ENCODE peak calls at places on chromosome 21, in five cellular contexts. R is choroid plexus epithelial cell; A is CD4-positive, alpha-beta memory T cell; G is right lobe of liver; X is CD8-positive, alpha-beta T cell. O is an unnamed sample.

GRCh38 chr21:26939532-26940181 is 27.2 kb downstream of the ADAMTS5 start:
- DNase-seq in G (no peak), A (no peak), X (no peak), R (peak), O (no peak)

GRCh38 chr21:39079617-39080016 is 103.6 kb downstream of the PSMG1 start:
- DNase-seq in X (no peak), R (peak), A (no peak), G (peak), O (no peak)

GRCh38 chr21:38831526-38832467 is 26.1 kb downstream of the ETS2 start:
- DNase-seq in A (peak), X (no peak), R (peak), G (peak), O (peak)

GRCh38 chr21:46478910-46479309 is 20.2 kb downstream of the DIP2A start:
- DNase-seq in G (no peak), R (no peak), X (no peak), A (no peak), O (no peak)

GRCh38 chr21:31222142-31222541 is 121.9 kb downstream of the TIAM1 start:
- DNase-seq in A (no peak), X (no peak), G (no peak), R (peak), O (no peak)

GRCh38 chr21:35940074-35940927 is 120.0 kb downstream of the SETD4 start:
- DNase-seq in X (no peak), G (no peak), R (peak), A (no peak), O (peak)

GRCh38 chr21:45846373-45847160 is 135.0 kb upstream of the COL6A1 start:
- DNase-seq in A (no peak), X (no peak), R (no peak), G (no peak), O (no peak)

GRCh38 chr21:39386194-39386593 is 37.3 kb upstream of the HMGN1 start:
- DNase-seq in R (peak), A (no peak), X (peak), G (peak), O (no peak)

GRCh38 chr21:45228171-45228641 is 59.5 kb downstream of the POFUT2 start:
- DNase-seq in X (peak), A (peak), G (no peak), R (peak), O (no peak)

GRCh38 chr21:9759972-9760371 is 761.4 kb upstream of the TPTE start:
- DNase-seq in A (no peak), X (no peak), G (no peak), R (no peak), O (no peak)

GRCh38 chr21:16535100-16535418 is 805.3 kb downstream of the USP25 start:
- DNase-seq in A (no peak), G (peak), R (peak), X (no peak), O (no peak)

GRCh38 chr21:36330904-36331303 is 10.9 kb downstream of the MORC3 start:
- DNase-seq in A (peak), R (peak), X (no peak), G (no peak), O (peak)

GRCh38 chr21:46441331-46441730 is 17.4 kb upstream of the DIP2A start:
- DNase-seq in X (no peak), G (no peak), A (no peak), R (no peak), O (no peak)

GRCh38 chr21:41364308-41364707 is 2.5 kb downstream of the MX2 start:
- DNase-seq in A (no peak), G (no peak), R (no peak), X (peak), O (no peak)

GRCh38 chr21:13937236-13937635 is 273.5 kb downstream of the LIPI start:
- DNase-seq in G (no peak), R (no peak), X (no peak), A (no peak), O (no peak)

GRCh38 chr21:45990741-45991605 is 9.4 kb downstream of the COL6A1 start:
- DNase-seq in X (no peak), A (no peak), G (peak), R (no peak), O (no peak)

GRCh38 chr21:20661221-20661620 is 337.0 kb upstream of the NCAM2 start:
- DNase-seq in R (no peak), X (no peak), G (no peak), A (no peak), O (no peak)

GRCh38 chr21:18810136-18810535 is 406.6 kb upstream of the TMPRSS15 start:
- DNase-seq in X (no peak), R (peak), A (no peak), G (no peak), O (no peak)

GRCh38 chr21:32524010-32524719 is 61.2 kb downstream of the TCP10L start:
- DNase-seq in X (no peak), A (no peak), R (peak), G (no peak), O (no peak)

GRCh38 chr21:41576010-41576615 is 68.2 kb upstream of the TMPRSS2 start:
- DNase-seq in A (no peak), G (peak), X (no peak), R (no peak), O (no peak)

GRCh38 chr21:41751621-41752020 is 15.2 kb downstream of the RIPK4 start:
- DNase-seq in A (no peak), R (no peak), G (no peak), X (no peak), O (no peak)

GRCh38 chr21:43867332-43867703 is 2.3 kb downstream of the AGPAT3 start:
- DNase-seq in X (no peak), R (no peak), G (no peak), A (no peak), O (no peak)

GRCh38 chr21:45225741-45226327 is 61.9 kb downstream of the POFUT2 start:
- DNase-seq in A (no peak), X (no peak), G (no peak), R (no peak), O (no peak)

GRCh38 chr21:17925000-17925610 is 105.9 kb upstream of the C21orf91 start:
- DNase-seq in A (peak), R (peak), X (peak), G (peak), O (peak)

GRCh38 chr21:29148535-29148934 is 18.1 kb downstream of the MAP3K7CL start:
- DNase-seq in A (no peak), G (no peak), X (no peak), R (peak), O (peak)

GRCh38 chr21:34836933-34837505 is 168.2 kb downstream of the CLIC6 start:
- DNase-seq in R (peak), A (no peak), X (no peak), G (no peak), O (no peak)
- H3K4me3 ChIP-seq in R (peak), A (no peak), X (no peak), G (peak), O (no peak)

DNA sequence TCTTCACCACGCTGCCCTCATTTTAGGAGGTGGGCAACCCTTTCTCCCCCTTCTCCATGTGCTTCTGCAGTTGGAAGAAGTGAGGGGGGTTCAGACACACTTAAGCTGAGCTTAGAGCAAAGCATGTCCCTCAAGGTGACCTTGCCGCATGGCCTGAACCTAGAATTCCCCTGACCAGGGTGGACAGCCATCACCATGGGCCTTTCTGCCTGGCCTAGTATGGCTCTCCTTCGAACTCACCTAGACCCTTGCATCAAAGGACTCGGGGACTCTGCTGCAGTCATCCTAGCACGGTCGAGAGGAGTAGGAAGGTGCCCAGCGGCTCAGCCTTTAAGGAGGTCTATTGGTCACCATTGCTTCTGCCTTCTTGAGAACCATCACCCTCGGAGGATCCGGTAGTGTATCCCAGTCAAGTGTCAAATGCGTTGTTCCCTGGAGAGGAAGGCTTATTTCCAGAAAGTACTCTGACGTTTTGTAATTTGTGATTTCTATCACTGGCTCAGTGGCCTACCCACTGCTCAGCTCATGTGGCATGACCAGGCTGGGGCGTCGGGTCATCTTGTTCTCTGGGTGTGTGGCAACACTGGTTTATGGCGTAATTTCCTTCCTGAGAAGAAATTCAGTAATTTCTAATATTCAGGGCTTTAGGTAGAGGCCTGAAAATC is at the start of gene KCNE1:
- DNase-seq in G (peak), A (no peak), X (no peak), R (peak), O (no peak)
- H3K4me3 ChIP-seq in G (no peak), A (no peak), X (no peak), R (no peak), O (no peak)

GRCh38 chr21:25607151-25607811 is at the start of gene MRPL39:
- DNase-seq in A (peak), R (peak), X (peak), G (peak), O (peak)

GRCh38 chr21:25607812-25608737 is 794 bp upstream of the MRPL39 start:
- DNase-seq in A (peak), G (peak), R (peak), X (peak), O (peak)
- H3K4me3 ChIP-seq in A (peak), G (peak), R (peak), X (peak), O (peak)

GRCh38 chr21:37595944-37596343 is 229.4 kb downstream of the DYRK1A start:
- DNase-seq in R (no peak), X (no peak), G (no peak), A (no peak), O (no peak)
- H3K4me3 ChIP-seq in R (no peak), X (no peak), G (no peak), A (no peak), O (no peak)

GRCh38 chr21:15050588-15051377 is 14.0 kb downstream of the NRIP1 start:
- DNase-seq in G (no peak), R (no peak), A (no peak), X (no peak), O (no peak)

GRCh38 chr21:15054089-15054488 is 10.7 kb downstream of the NRIP1 start:
- DNase-seq in R (no peak), X (no peak), G (no peak), A (no peak), O (no peak)

GRCh38 chr21:15054606-15055239 is 10.1 kb downstream of the NRIP1 start:
- DNase-seq in G (no peak), R (no peak), A (no peak), X (no peak), O (no peak)

GRCh38 chr21:15051652-15052554 is 12.9 kb downstream of the NRIP1 start:
- DNase-seq in X (no peak), A (no peak), R (peak), G (no peak), O (no peak)

DNA sequence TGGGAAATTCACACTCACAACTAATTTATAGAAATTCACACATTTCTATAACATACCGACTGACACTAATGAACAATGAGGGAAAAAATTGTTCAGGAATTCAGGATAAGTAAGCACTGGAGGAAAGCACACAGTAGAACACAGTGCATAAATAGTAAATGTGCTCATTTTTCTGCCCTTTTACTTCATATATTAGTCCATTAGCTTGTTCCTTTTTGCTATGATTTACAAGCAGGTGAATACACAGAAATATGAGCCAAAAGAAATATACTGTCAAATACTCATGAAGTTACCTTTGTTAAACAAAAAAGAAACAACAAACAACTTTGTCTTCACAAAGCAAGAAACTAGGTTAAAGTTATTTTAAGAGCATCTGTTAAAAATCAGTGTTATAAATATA is 11.3 kb downstream of the NRIP1 start:
- DNase-seq in X (no peak), G (no peak), R (no peak), A (no peak), O (no peak)
- H3K4me3 ChIP-seq in X (no peak), G (no peak), R (no peak), A (no peak), O (no peak)

GRCh38 chr21:42755031-42755665 is 101.7 kb downstream of the PDE9A start:
- DNase-seq in G (no peak), A (no peak), R (no peak), X (no peak), O (no peak)
- H3K4me3 ChIP-seq in G (no peak), A (no peak), R (no peak), X (no peak), O (no peak)

DNA sequence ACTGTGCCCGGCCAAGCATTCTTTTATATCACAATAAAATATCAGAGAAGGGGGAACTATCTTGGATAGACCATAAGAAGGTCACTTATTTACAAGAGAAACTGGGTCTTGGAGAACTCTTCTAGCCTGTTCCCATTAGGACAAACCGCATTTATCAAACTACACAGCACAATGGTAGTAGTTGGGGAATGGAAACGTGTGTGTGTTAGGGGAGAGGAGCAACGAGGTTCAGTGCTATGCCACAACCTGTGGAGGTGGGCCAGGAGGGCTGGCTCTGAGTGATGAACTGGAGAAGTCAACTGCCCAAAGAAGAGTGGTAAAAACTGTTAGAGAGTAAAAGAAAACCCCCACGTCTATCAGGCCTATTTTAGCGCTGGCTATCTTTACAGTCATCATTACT is 1.6 kb downstream of the DONSON start:
- DNase-seq in X (no peak), R (no peak), A (no peak), G (no peak), O (no peak)
- H3K4me3 ChIP-seq in X (no peak), R (no peak), A (no peak), G (no peak), O (peak)

O was measured in Jurkat, Clone E6-1.